ENCODE peak calls at places on chromosomes 2 and 18, in four cellular contexts. E is psoas muscle, S is HL-60, T is hepatocyte. A is an unnamed sample. For H3K27me3, the result is how much of the 10 kb centered on the place peaks cover.

GRCh38 chr2:62471816-62472215 is 34.2 kb downstream of the TMEM17 start:
- DNase-seq in E (peak), S (no peak), T (no peak), A (no peak)

GRCh38 chr2:139365189-139365588 is 585.0 kb upstream of the NXPH2 start:
- DNase-seq in E (no peak), S (no peak), T (no peak), A (peak)

GRCh38 chr2:239762742-239763269 is 262.3 kb downstream of the NDUFA10 start:
- DNase-seq in E (no peak), S (no peak), T (no peak), A (no peak)

GRCh38 chr2:130765464-130765863 is 10.1 kb downstream of the AMER3 start:
- DNase-seq in E (no peak), S (no peak), T (no peak), A (no peak)

GRCh38 chr2:96881349-96882195 is 11.7 kb upstream of the SEMA4C start:
- DNase-seq in E (no peak), S (no peak), T (no peak), A (no peak)

GRCh38 chr2:15782009-15782751 is 158.2 kb upstream of the MYCN start:
- DNase-seq in E (no peak), S (no peak), T (no peak), A (no peak)

GRCh38 chr18:63223837-63224236 is 95.7 kb downstream of the BCL2 start:
- DNase-seq in E (no peak), S (no peak), T (no peak), A (no peak)

GRCh38 chr2:64202206-64202864 is 58.1 kb upstream of the PELI1 start:
- DNase-seq in E (no peak), S (no peak), T (peak), A (no peak)

GRCh38 chr2:203535078-203535783 is at the start of gene RAPH1:
- DNase-seq in E (peak), S (peak), T (peak), A (peak)

GRCh38 chr2:185208261-185208660 is 530.3 kb upstream of the FSIP2 start:
- DNase-seq in E (no peak), S (peak), T (peak), A (peak)

GRCh38 chr2:2102870-2103269 is 228.2 kb downstream of the MYT1L start:
- DNase-seq in E (no peak), S (no peak), T (no peak), A (no peak)

GRCh38 chr2:37655442-37655841 is 16.0 kb downstream of the CDC42EP3 start:
- DNase-seq in E (no peak), S (no peak), T (no peak), A (peak)

GRCh38 chr18:48764452-48764851 is 186.3 kb downstream of the SMAD7 start:
- DNase-seq in E (peak), S (no peak), T (no peak), A (no peak)

GRCh38 chr2:27737676-27738348 is 33.7 kb upstream of the MRPL33 start:
- DNase-seq in E (peak), S (no peak), T (peak), A (peak)

GRCh38 chr2:195468771-195469170 is 188.3 kb upstream of the SLC39A10 start:
- DNase-seq in E (no peak), S (no peak), T (no peak), A (no peak)

GRCh38 chr18:63182247-63182771 is 137.3 kb downstream of the BCL2 start:
- DNase-seq in E (no peak), S (no peak), T (no peak), A (no peak)

GRCh38 chr18:78722391-78722790 is 257.2 kb upstream of the SALL3 start:
- DNase-seq in E (no peak), S (no peak), T (no peak), A (no peak)

GRCh38 chr2:109523121-109523520 is 90.6 kb downstream of the SEPTIN10 start:
- DNase-seq in E (no peak), S (no peak), T (no peak), A (no peak)

GRCh38 chr2:148813603-148814065 is 61.4 kb upstream of the KIF5C start:
- DNase-seq in E (no peak), S (no peak), T (no peak), A (no peak)

GRCh38 chr2:80638759-80639158 is 334.2 kb upstream of the LRRTM1 start:
- DNase-seq in E (no peak), S (no peak), T (peak), A (no peak)

GRCh38 chr2:202251494-202251893 is 13.1 kb upstream of the SUMO1 start:
- DNase-seq in E (no peak), S (no peak), T (no peak), A (no peak)

GRCh38 chr18:25239636-25240468 is 112.1 kb downstream of the ZNF521 start:
- DNase-seq in E (no peak), S (no peak), T (no peak), A (no peak)

GRCh38 chr2:215136669-215137328 is 1.6 kb downstream of the ABCA12 start:
- DNase-seq in E (no peak), S (no peak), T (no peak), A (no peak)

GRCh38 chr2:208466133-208466919 is 59.7 kb downstream of the PTH2R start:
- DNase-seq in E (no peak), S (peak), T (peak), A (peak)

GRCh38 chr2:152861349-152861942 is 143.0 kb downstream of the ARL6IP6 start:
- DNase-seq in E (no peak), S (peak), T (peak), A (peak)

GRCh38 chr18:61901334-61901986 is 8.7 kb upstream of the RNF152 start:
- DNase-seq in E (no peak), S (peak), T (peak), A (peak)

GRCh38 chr2:94923196-94923595 is 52.0 kb downstream of the TEKT4 start:
- DNase-seq in E (no peak), S (no peak), T (no peak), A (no peak)

GRCh38 chr2:11712866-11713265 is 33.6 kb upstream of the LPIN1 start:
- DNase-seq in E (no peak), S (no peak), T (no peak), A (no peak)

GRCh38 chr2:128682266-128682665 is 363.6 kb upstream of the HS6ST1 start:
- DNase-seq in E (no peak), S (no peak), T (no peak), A (no peak)

GRCh38 chr2:67733517-67733916 is 329.3 kb downstream of the C1D start:
- DNase-seq in E (no peak), S (peak), T (no peak), A (peak)

DNA sequence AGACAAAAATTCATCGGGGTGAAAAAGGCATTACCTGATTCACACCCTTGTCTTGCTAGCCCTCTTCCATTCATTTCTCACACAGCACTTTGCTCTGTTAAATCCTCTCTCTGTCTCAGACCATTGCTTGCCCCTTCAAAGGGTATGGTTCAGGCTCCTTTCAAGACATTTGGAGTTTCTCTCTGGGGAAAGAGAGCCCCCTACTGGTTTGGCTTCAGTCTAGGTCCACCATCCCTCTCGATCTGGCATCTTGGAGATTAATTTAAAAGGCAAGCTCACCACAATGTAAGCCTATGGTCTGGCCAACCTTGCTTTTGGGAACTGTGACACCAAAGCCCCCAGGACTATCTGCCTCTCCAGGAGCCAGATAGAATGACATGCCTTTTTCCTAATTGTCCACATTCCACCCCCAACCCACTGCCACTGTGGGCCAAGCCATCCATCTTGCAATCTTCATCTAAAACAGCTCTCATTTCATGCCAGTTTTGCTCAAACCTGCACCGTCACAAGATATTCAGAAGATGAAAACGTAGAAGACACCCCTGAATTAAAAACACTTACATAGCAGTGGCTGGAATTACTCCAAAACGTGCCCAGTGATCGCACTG is 94.0 kb downstream of the FARSB start:
- DNase-seq in E (no peak), S (peak), T (peak), A (peak)
- TF ChIP-seq CTCF in E (peak), S (peak), T (peak), A (peak)

GRCh38 chr2:217939220-217939619 is 63.6 kb downstream of the TNS1 start:
- DNase-seq in E (peak), S (no peak), T (no peak), A (no peak)
- H3K4me3 ChIP-seq in E (peak), S (no peak), T (no peak), A (no peak)

DNA sequence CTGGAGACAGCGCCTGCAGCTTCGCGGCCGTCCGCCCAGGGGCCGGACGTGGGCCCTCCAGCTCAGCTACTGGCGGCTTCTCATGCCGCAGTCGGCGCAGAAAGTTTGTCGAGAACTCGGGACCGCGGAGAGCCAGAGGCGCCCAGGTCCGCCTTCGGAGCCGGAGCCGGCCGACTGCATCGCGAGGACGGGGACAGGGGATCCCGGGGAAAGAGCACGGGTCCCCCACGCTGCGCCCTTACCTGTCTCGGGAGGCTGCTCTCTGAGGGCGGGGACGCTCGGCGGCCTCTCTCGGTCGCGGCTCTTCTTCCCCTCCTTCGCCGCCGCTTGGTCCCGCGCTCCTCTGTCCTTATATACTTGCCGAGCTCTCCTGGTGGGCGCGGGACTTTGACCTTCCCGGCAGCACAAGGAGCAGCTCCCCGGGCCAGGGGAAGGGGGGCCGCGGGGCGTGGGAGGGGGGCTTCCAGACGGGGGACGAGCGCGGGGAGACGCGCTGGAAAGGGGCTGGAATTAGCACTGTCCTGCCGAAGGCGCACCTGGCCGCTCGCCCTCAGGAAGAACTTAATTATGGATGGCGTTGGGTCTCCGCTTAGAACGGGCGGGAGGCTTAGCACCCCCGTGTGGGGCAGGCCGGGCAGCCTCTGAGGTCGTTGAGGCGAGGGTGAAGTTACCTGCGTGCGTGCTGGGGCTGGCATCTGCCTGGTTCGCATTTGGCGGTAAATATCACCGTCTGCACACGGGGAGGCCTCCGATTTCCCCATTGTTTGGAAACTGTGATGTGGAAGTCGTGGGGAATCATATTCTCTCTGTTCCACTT is at the start of gene POMC:
- DNase-seq in E (peak), S (no peak), T (peak), A (peak)
- H3K27me3 ChIP-seq in E (half or more), S (under half), T (half or more), A (under half)

DNA sequence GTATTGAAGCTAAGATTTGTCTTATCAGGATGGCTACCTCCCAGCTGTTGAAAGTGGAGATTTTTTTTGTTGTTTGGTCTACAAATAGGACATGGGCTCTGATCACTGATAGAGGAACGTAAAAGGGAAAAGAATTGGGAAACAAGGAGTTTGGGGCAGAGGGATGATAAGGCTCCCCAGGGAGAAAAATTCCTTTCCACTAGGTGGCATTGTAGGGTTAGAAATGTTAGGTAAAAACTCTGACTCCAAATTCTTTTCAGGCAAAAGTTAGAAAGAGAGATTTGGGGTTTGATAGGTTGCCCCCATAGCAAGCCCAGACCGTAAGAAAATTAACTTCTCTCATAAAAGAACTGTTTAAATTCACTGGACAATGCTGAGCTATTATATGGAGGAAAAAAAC is 19.8 kb downstream of the CMPK2 start:
- DNase-seq in E (no peak), S (no peak), T (no peak), A (no peak)
- TF ChIP-seq CTCF in E (no peak), S (no peak), T (no peak), A (peak)

GRCh38 chr2:223943561-223944008 is 1.6 kb downstream of the WDFY1 start:
- DNase-seq in E (no peak), S (no peak), T (peak), A (no peak)

GRCh38 chr2:223944166-223944703 is 900 bp downstream of the WDFY1 start:
- DNase-seq in E (peak), S (peak), T (peak), A (peak)

GRCh38 chr2:223943135-223943534 is 2.0 kb downstream of the WDFY1 start:
- DNase-seq in E (no peak), S (no peak), T (no peak), A (no peak)

GRCh38 chr2:223944704-223945531 is at the start of gene WDFY1:
- DNase-seq in E (peak), S (peak), T (peak), A (peak)

DNA sequence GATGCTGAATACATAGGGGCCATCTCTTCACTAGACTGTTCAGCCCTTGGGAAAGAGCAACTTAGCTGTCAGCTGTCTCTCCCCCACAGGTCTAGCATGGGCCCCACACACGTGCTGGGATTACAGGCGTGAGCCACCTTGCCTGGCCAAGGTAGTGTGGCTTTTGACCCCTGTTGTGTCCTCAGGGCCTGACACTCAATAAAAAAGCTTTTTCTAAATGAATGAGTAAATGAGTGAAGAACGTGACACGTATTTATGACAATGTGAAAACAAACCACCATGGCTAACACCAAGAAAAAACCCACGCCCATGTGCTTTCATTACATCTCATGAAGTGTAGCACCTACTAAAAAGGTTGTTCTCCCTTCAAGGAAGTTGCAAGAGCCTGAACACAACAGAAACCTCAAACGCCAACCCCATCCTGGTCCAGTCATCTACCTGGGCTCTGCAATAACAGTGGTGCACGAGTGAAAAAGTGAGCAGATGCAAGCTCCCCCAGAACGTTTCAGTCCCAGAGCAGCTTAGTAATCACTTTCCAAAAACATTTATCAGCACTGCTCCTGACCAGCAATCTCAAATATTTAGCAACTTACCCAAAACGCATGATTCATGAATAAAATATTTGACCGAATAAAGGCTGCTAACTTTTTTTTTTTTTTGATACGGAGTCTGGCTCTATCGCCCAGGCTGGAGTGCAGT is 3.4 kb downstream of the WDFY1 start:
- DNase-seq in E (no peak), S (no peak), T (peak), A (no peak)
- H3K4me3 ChIP-seq in E (no peak), S (no peak), T (no peak), A (no peak)